ENCODE peak calls at places on chromosomes 4 and X, in eight cellular contexts. L is astrocyte; Y is activated CD8-positive, alpha-beta memory T cell treated with anti-CD3 and anti-CD28 coated beads for 48 hours; J is cardiac muscle cell; D is NCI-H82; B is astrocyte of the spinal cord; G is NCI-H774; T is Jurkat, Clone E6-1. E is an unnamed sample.

GRCh38 chr4:185471235-185472062 is at the start of gene CCDC110:
- DNase-seq in Y (peak; percentile 70), L (peak; percentile 78), T (peak; percentile 82), G (peak; percentile 63), D (peak; percentile 90), J (peak; percentile 97), B (peak; percentile 95), E (peak; percentile 99)

GRCh38 chr4:52822583-52823477 is 39.3 kb upstream of the RASL11B start:
- DNase-seq in T (no peak), B (peak; percentile 67), J (no peak), L (peak; percentile 79), G (no peak), D (no peak), Y (no peak), E (no peak)

GRCh38 chrX:115400960-115401359 is 111.4 kb downstream of the LUZP4 start:
- DNase-seq in J (no peak), D (no peak), L (no peak), B (no peak), T (no peak), Y (no peak), G (no peak), E (no peak)

GRCh38 chrX:15203694-15204093 is 66.2 kb downstream of the ASB9 start:
- DNase-seq in D (no peak), G (no peak), L (no peak), J (no peak), B (no peak), T (no peak), Y (no peak), E (no peak)

GRCh38 chrX:112834016-112834855 is 6.4 kb downstream of the AMOT start:
- DNase-seq in Y (no peak), G (no peak), L (peak; percentile 78), D (no peak), J (peak; percentile 51), T (no peak), B (peak; percentile 75), E (peak; percentile 24)

GRCh38 chr4:19748911-19749473 is 502.7 kb upstream of the SLIT2 start:
- DNase-seq in J (no peak), L (peak; percentile 36), D (no peak), T (no peak), G (no peak), B (peak; percentile 62), Y (no peak), E (no peak)

GRCh38 chrX:79266702-79267101 is 100.4 kb downstream of the ITM2A start:
- DNase-seq in D (peak; percentile 0), G (no peak), L (no peak), B (no peak), T (no peak), Y (no peak), J (no peak), E (no peak)

GRCh38 chrX:4764888-4765287 is 1051.4 kb upstream of the PRKX start:
- DNase-seq in G (no peak), L (peak; percentile 7), B (peak; percentile 7), Y (no peak), D (no peak), T (no peak), J (no peak), E (no peak)

GRCh38 chr4:112109455-112110425 is 35.5 kb upstream of the FAM241A start:
- DNase-seq in T (no peak), J (no peak), D (no peak), B (peak; percentile 54), G (no peak), Y (no peak), L (peak; percentile 51), E (no peak)

GRCh38 chrX:22800360-22800759 is 199.4 kb upstream of the DDX53 start:
- DNase-seq in D (no peak), Y (no peak), G (no peak), J (no peak), T (no peak), B (peak; percentile 83), L (peak; percentile 91), E (no peak)

GRCh38 chr4:137576437-137576836 is 44.1 kb upstream of the PCDH18 start:
- DNase-seq in B (no peak), G (no peak), T (no peak), D (no peak), Y (no peak), J (no peak), L (no peak), E (no peak)

GRCh38 chrX:41718481-41719245 is 5.3 kb upstream of the GPR82 start:
- DNase-seq in T (no peak), D (no peak), J (no peak), B (peak; percentile 30), Y (no peak), G (no peak), L (peak; percentile 67), E (no peak)

GRCh38 chrX:152733261-152733975 is at the start of the genes CSAG1 and MAGEA12:
- DNase-seq in Y (no peak), B (no peak), D (peak; percentile 95), T (no peak), L (no peak), J (no peak), G (peak; percentile 87), E (peak; percentile 81)

GRCh38 chr4:175906397-175906796 is 94.3 kb upstream of the GPM6A start:
- DNase-seq in D (no peak), Y (no peak), G (no peak), T (no peak), B (no peak), L (no peak), J (no peak), E (no peak)

GRCh38 chr4:41881931-41882621 is 53.2 kb upstream of the TMEM33 start:
- DNase-seq in D (peak; percentile 63), L (no peak), B (no peak), Y (no peak), T (no peak), G (peak; percentile 7), J (no peak), E (peak; percentile 77)

GRCh38 chr4:27006247-27006603 is 145.6 kb downstream of the STIM2 start:
- DNase-seq in Y (no peak), D (no peak), J (no peak), L (peak; percentile 27), T (no peak), B (no peak), G (no peak), E (no peak)

GRCh38 chrX:1385251-1385794 is 6.6 kb downstream of the SLC25A6 start:
- DNase-seq in J (no peak), B (no peak), G (no peak), Y (no peak), L (no peak), T (no peak), D (no peak), E (peak; percentile 27)

GRCh38 chr4:147590249-147590920 is 26.8 kb upstream of the TMEM184C start:
- DNase-seq in J (peak; percentile 75), L (peak; percentile 45), G (no peak), B (peak; percentile 85), Y (peak; percentile 15), D (peak; percentile 63), T (peak; percentile 51), E (peak; percentile 67)